ENCODE peak calls at places on chromosomes 13 and 19, in five cellular contexts. H, N, C, W and P are unnamed samples.
A peak's percentile ranks its signal among the peaks of the same experiment; 100 is the strongest.

GRCh38 chr19:31408460-31409124 is 59.4 kb upstream of the TSHZ3 start:
- DNase-seq in H (no peak), C (no peak), N (no peak), W (no peak), P (peak; percentile 4)

GRCh38 chr13:96053003-96053703 is at the start of gene UGGT2:
- DNase-seq in N (peak; percentile 91), C (peak; percentile 95), W (peak; percentile 91), H (peak; percentile 96), P (peak; percentile 97)

GRCh38 chr13:59690857-59691500 is 472.7 kb downstream of the DIAPH3 start:
- DNase-seq in H (no peak), W (no peak), N (no peak), C (no peak), P (no peak)

GRCh38 chr19:46482645-46483044 is 11.3 kb upstream of the PNMA8A start:
- DNase-seq in H (no peak), W (no peak), C (no peak), N (no peak), P (no peak)

GRCh38 chr19:38975214-38975860 is at the start of gene FBXO17:
- DNase-seq in W (peak; percentile 84), C (no peak), N (peak; percentile 42), H (peak; percentile 79), P (peak; percentile 49)

GRCh38 chr13:106548064-106548696 is 12.7 kb upstream of the EFNB2 start:
- DNase-seq in H (no peak), C (no peak), W (no peak), N (no peak), P (no peak)

GRCh38 chr19:35870798-35871197 is 2.4 kb downstream of the APLP1 start:
- DNase-seq in N (no peak), W (no peak), H (no peak), C (no peak), P (no peak)

GRCh38 chr13:73076013-73076412 is 17.2 kb downstream of the KLF5 start:
- DNase-seq in N (no peak), H (no peak), C (no peak), W (no peak), P (no peak)

GRCh38 chr19:3283886-3284657 is 59.6 kb downstream of the CELF5 start:
- DNase-seq in H (no peak), C (no peak), N (no peak), W (no peak), P (no peak)

GRCh38 chr19:16386619-16387240 is 62.1 kb downstream of the KLF2 start:
- DNase-seq in H (peak; percentile 69), C (peak; percentile 80), W (peak; percentile 35), N (peak; percentile 46), P (peak; percentile 40)

GRCh38 chr19:56885173-56885679 is 44.7 kb upstream of the PEG3 start:
- DNase-seq in C (no peak), N (no peak), W (no peak), H (no peak), P (no peak)

GRCh38 chr13:113653264-113654174 is 4.5 kb downstream of the ATP4B start:
- DNase-seq in W (no peak), C (peak; percentile 33), N (no peak), H (peak; percentile 30), P (peak; percentile 4)

GRCh38 chr19:6271251-6271650 is 8.5 kb downstream of the MLLT1 start:
- DNase-seq in W (no peak), H (peak; percentile 69), N (no peak), C (peak; percentile 22), P (no peak)

GRCh38 chr13:51818771-51819511 is 15.0 kb upstream of the DHRS12 start:
- DNase-seq in C (no peak), H (no peak), N (no peak), W (no peak), P (no peak)

GRCh38 chr19:2933490-2933910 is 11.3 kb downstream of the ZNF77 start:
- DNase-seq in C (no peak), N (no peak), H (no peak), W (no peak), P (no peak)

GRCh38 chr19:2827840-2828489 is 8.3 kb downstream of the ZNF554 start:
- DNase-seq in C (no peak), W (no peak), H (no peak), N (no peak), P (no peak)

GRCh38 chr19:43316591-43317319 is 36.7 kb upstream of the CD177 start:
- DNase-seq in C (no peak), H (no peak), N (no peak), W (peak; percentile 32), P (peak; percentile 29)

GRCh38 chr13:26759907-26760834 is at the start of gene GPR12:
- DNase-seq in C (no peak), H (no peak), W (no peak), N (no peak), P (no peak)

GRCh38 chr13:31209172-31209818 is 9.5 kb downstream of the B3GLCT start:
- DNase-seq in C (no peak), N (peak; percentile 24), H (peak; percentile 53), W (no peak), P (peak; percentile 33)

GRCh38 chr19:39140195-39140516 is 14.6 kb downstream of the PAK4 start:
- DNase-seq in N (no peak), W (no peak), H (no peak), C (no peak), P (no peak)

GRCh38 chr13:89514534-89515312 is 1832.8 kb upstream of the MIR17HG start:
- DNase-seq in W (peak; percentile 13), N (no peak), H (no peak), C (no peak), P (peak; percentile 15)

GRCh38 chr13:25423831-25424230 is 52.1 kb downstream of the ATP8A2 start:
- DNase-seq in C (no peak), N (no peak), W (no peak), H (no peak), P (no peak)

GRCh38 chr13:25432686-25433085 is 60.9 kb downstream of the ATP8A2 start:
- DNase-seq in H (no peak), W (no peak), C (no peak), N (no peak), P (no peak)

GRCh38 chr13:25429466-25429865 is 57.7 kb downstream of the ATP8A2 start:
- DNase-seq in W (no peak), N (no peak), C (no peak), H (no peak), P (no peak)
- TF ChIP-seq POLR2A in W (no peak), N (no peak), C (no peak), H (no peak), P (no peak)

GRCh38 chr19:34184880-34185491 is 12.7 kb downstream of the LSM14A start:
- DNase-seq in C (no peak), H (no peak), N (no peak), W (no peak), P (no peak)

GRCh38 chr19:34187011-34187410 is 14.7 kb downstream of the LSM14A start:
- DNase-seq in C (no peak), N (no peak), H (no peak), W (no peak), P (no peak)

GRCh38 chr19:34188388-34188787 is 16.1 kb downstream of the LSM14A start:
- DNase-seq in N (no peak), W (no peak), C (no peak), H (no peak), P (no peak)

GRCh38 chr19:34189199-34189916 is 17.1 kb downstream of the LSM14A start:
- DNase-seq in N (no peak), W (no peak), C (no peak), H (no peak), P (no peak)

DNA sequence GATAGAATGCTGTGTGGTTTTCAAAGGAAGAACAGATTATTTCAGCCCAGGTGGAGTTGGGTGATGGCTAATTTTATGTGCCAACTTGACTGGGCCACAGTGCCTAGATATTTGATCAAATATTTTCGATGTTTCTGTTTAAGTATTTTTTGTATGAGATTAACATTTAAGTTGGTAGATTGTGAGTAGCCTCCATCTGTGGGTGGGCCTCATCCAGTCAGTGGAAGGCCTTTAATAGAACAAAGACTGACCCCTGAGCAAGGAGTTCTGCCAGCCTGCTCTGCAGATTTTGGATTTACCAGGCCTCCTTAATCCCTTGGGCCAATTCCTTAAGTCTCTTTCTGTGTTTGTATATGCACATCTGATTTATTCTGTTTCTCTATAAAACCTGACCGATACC is 13.9 kb downstream of the LSM14A start:
- DNase-seq in C (no peak), N (no peak), W (no peak), H (no peak), P (no peak)
- H3K4me1 ChIP-seq in C (no peaks in the 10 kb centered on the region), N (peaks cover 4% of the 10 kb centered on the region), W (peaks cover 82% of the 10 kb centered on the region), H (peaks cover 16% of the 10 kb centered on the region), P (peaks cover 79% of the 10 kb centered on the region)

GRCh38 chr19:10292206-10292788 is 2.5 kb downstream of the ICAM5 start:
- DNase-seq in C (peak; percentile 92), N (peak; percentile 58), H (peak; percentile 85), W (no peak), P (peak; percentile 80)
- TF ChIP-seq POLR2A in C (no peak), N (no peak), H (no peak), W (no peak), P (no peak)

GRCh38 chr13:94677799-94678198 is 34.5 kb downstream of the SOX21 start:
- DNase-seq in C (no peak), H (no peak), N (no peak), W (no peak), P (no peak)

GRCh38 chr13:94673841-94674240 is 38.5 kb downstream of the SOX21 start:
- DNase-seq in C (no peak), H (no peak), W (no peak), N (no peak), P (no peak)

GRCh38 chr13:94672400-94672799 is 39.9 kb downstream of the SOX21 start:
- DNase-seq in N (no peak), H (no peak), W (no peak), C (no peak), P (no peak)

GRCh38 chr13:94678845-94679244 is 33.5 kb downstream of the SOX21 start:
- DNase-seq in C (no peak), N (no peak), W (no peak), H (no peak), P (no peak)

DNA sequence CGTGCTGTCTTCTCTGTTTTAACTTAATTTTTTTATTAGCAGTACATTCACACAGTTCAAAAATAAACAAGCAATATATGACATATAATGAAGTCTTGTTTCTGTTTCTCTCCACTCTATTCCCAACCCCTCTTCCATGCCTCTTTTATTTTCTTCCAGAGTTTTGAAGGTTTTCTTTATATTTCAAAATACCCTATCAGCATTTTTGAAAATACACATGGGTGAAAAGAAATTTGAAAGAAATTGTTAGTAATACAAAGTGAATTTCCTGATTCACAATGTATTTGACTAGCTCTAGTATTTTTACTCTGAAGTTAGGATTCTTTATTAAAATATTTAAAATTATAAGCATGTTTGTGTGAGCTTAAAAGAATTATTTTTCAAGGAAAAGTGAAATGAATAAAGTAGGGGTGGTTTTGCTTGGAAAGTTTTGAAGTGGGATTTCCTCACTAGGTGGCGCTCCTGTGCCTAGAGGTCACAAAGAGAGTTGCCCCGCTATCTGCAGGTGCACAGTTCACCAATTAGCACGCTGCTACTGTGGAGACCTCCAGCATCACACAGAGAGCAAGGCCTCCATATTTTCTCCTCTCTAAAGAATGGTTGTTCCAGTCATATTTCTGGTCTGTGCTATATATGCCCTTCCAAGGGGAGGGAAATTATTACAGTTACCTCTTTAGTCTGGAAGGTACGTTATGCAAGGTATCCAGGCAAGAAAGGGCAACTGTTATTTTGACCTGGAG is 37.6 kb downstream of the SOX21 start:
- DNase-seq in W (peak; percentile 37), N (peak; percentile 37), C (peak; percentile 79), H (no peak), P (peak; percentile 53)
- H3K4me1 ChIP-seq in W (no peaks in the 10 kb centered on the region), N (no peaks in the 10 kb centered on the region), C (no peaks in the 10 kb centered on the region), H (no peaks in the 10 kb centered on the region), P (no peaks in the 10 kb centered on the region)